ENCODE peak calls at places on chromosomes 3 and 15, in four cellular contexts. T is GM12878, G is WTC11, H is HepG2. I is an unnamed sample.

GRCh38 chr15:31293655-31294054 is 33.0 kb upstream of the KLF13 start:
- DNase-seq in T (no peak), G (no peak), H (peak; percentile 86), I (no peak)

GRCh38 chr3:11377726-11378125 is 105.5 kb downstream of the ATG7 start:
- DNase-seq in T (no peak), G (no peak), H (no peak), I (no peak)

GRCh38 chr3:183278479-183279088 is 25.5 kb downstream of the B3GNT5 start:
- DNase-seq in T (no peak), G (no peak), H (no peak), I (no peak)

GRCh38 chr3:39569095-39569494 is 101.6 kb downstream of the MOBP start:
- DNase-seq in T (no peak), G (no peak), H (no peak), I (no peak)

GRCh38 chr3:132550579-132551305 is 46.3 kb upstream of the ACKR4 start:
- DNase-seq in T (no peak), G (no peak), H (no peak), I (no peak)

GRCh38 chr3:137792633-137793271 is 28.6 kb downstream of the SOX14 start:
- DNase-seq in T (no peak), G (peak; percentile 67), H (peak; percentile 17), I (peak; percentile 32)

GRCh38 chr3:5010706-5011554 is 31.7 kb downstream of the BHLHE40 start:
- DNase-seq in T (no peak), G (no peak), H (no peak), I (no peak)

GRCh38 chr3:186002884-186003472 is 65.2 kb upstream of the TRA2B start:
- DNase-seq in T (no peak), G (peak; percentile 36), H (peak; percentile 35), I (peak; percentile 33)

GRCh38 chr3:152646004-152646403 is 188.9 kb upstream of the P2RY1 start:
- DNase-seq in T (no peak), G (no peak), H (no peak), I (no peak)

GRCh38 chr3:11514191-11514770 is 129.4 kb downstream of the VGLL4 start:
- DNase-seq in T (no peak), G (no peak), H (peak; percentile 54), I (no peak)

GRCh38 chr3:168272343-168272984 is 176.7 kb upstream of the GOLIM4 start:
- DNase-seq in T (no peak), G (no peak), H (no peak), I (no peak)

GRCh38 chr3:40196966-40197365 is 112.5 kb upstream of the EIF1B start:
- DNase-seq in T (no peak), G (no peak), H (no peak), I (no peak)

GRCh38 chr15:63040954-63041353 is 1.6 kb upstream of the TPM1 start:
- DNase-seq in T (no peak), G (no peak), H (no peak), I (no peak)

GRCh38 chr15:83380026-83380425 is 67.1 kb upstream of the SH3GL3 start:
- DNase-seq in T (no peak), G (no peak), H (no peak), I (no peak)

GRCh38 chr3:35745802-35746484 is 106.6 kb downstream of the ARPP21 start:
- DNase-seq in T (no peak), G (no peak), H (no peak), I (no peak)

GRCh38 chr3:106806964-106807363 is 570.3 kb upstream of the CCDC54 start:
- DNase-seq in T (no peak), G (no peak), H (no peak), I (no peak)

GRCh38 chr3:117736851-117737250 is 1027.3 kb downstream of the TUSC7 start:
- DNase-seq in T (no peak), G (no peak), H (no peak), I (no peak)

GRCh38 chr3:158094917-158095301 is 11.3 kb downstream of the SHOX2 start:
- DNase-seq in T (no peak), G (no peak), H (no peak), I (no peak)

GRCh38 chr15:90141646-90142045 is 39.4 kb upstream of the IDH2 start:
- DNase-seq in T (no peak), G (no peak), H (no peak), I (peak; percentile 26)

GRCh38 chr3:87309601-87310000 is 33.2 kb upstream of the POU1F1 start:
- DNase-seq in T (no peak), G (no peak), H (no peak), I (no peak)

GRCh38 chr15:70505411-70505919 is 257.9 kb downstream of the UACA start:
- DNase-seq in T (no peak), G (no peak), H (peak; percentile 29), I (no peak)

GRCh38 chr3:66136597-66136996 is 84.2 kb upstream of the SLC25A26 start:
- DNase-seq in T (no peak), G (no peak), H (no peak), I (no peak)

GRCh38 chr3:156957715-156958114 is 131.6 kb downstream of the LEKR1 start:
- DNase-seq in T (peak; percentile 54), G (no peak), H (no peak), I (no peak)

GRCh38 chr3:188124184-188124583 is 29.8 kb upstream of the LPP start:
- DNase-seq in T (no peak), G (no peak), H (peak; percentile 61), I (no peak)

GRCh38 chr15:82139823-82140268 is 94.0 kb upstream of the MEX3B start:
- DNase-seq in T (no peak), G (no peak), H (peak; percentile 36), I (peak; percentile 35)

GRCh38 chr3:37491343-37491742 is 317.0 kb upstream of the LRRFIP2 start:
- DNase-seq in T (no peak), G (no peak), H (no peak), I (no peak)

GRCh38 chr3:67733269-67733950 is 79.0 kb upstream of the SUCLG2 start:
- DNase-seq in T (no peak), G (no peak), H (no peak), I (no peak)

GRCh38 chr3:48194446-48195071 is 6.3 kb upstream of the CDC25A start:
- DNase-seq in T (peak; percentile 23), G (peak; percentile 86), H (peak; percentile 68), I (peak; percentile 53)

GRCh38 chr15:101807345-101807945 is 4.1 kb downstream of the OR4F6 start:
- DNase-seq in T (no peak), G (no peak), H (no peak), I (no peak)

GRCh38 chr15:75828429-75828828 is 14.8 kb upstream of the UBE2Q2 start:
- DNase-seq in T (no peak), G (no peak), H (no peak), I (no peak)

GRCh38 chr3:45554001-45554691 is 40.4 kb upstream of the LIMD1 start:
- DNase-seq in T (peak; percentile 68), G (no peak), H (no peak), I (no peak)

GRCh38 chr3:61617041-61617440 is 55.7 kb downstream of the PTPRG start:
- DNase-seq in T (no peak), G (no peak), H (no peak), I (no peak)

DNA sequence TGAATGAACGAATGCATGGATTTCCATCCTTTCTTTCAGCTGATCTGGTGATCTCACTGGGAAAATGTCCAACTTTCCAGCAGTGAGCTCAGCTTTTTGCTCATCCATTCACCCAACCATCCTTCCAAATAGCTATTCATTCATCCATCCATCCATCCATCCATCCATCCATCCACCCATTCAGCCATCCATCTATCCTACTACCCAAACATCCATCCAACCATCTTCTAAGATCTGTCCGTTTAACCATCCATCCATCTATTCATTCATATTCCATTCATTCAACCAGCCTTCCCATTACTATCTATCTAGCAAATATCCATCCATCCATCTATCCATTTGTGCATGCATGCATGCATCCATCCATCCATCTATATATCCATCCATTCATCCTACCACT is 39.4 kb downstream of the WNT7A start:
- DNase-seq in T (no peak), G (no peak), H (no peak), I (no peak)
- TF ChIP-seq ETV6 in T (no peak), G (no peak), H (no peak), I (no peak)

DNA sequence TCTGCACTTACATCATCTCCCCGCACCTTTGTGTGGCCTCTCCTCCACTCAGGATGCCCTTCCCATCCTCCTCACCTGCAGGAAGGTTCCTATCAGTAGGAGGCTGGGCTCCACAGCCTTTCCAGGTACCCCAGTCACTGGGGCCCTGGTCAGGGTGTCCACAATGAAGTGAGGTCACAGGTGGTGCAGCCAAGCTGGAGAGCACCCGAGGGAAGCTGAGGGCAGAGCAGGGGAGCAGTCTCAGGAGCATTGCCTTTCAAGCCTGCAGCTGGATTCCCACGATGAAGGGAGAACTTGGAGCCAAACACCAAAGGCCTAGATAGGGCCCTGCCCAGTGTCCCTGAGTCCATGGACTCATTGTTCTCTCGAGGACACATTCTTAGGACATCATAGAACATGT is 23.6 kb downstream of the MGLL start:
- DNase-seq in T (no peak), G (no peak), H (no peak), I (no peak)
- TF ChIP-seq ETV6 in T (no peak), G (no peak), H (no peak), I (no peak)

DNA sequence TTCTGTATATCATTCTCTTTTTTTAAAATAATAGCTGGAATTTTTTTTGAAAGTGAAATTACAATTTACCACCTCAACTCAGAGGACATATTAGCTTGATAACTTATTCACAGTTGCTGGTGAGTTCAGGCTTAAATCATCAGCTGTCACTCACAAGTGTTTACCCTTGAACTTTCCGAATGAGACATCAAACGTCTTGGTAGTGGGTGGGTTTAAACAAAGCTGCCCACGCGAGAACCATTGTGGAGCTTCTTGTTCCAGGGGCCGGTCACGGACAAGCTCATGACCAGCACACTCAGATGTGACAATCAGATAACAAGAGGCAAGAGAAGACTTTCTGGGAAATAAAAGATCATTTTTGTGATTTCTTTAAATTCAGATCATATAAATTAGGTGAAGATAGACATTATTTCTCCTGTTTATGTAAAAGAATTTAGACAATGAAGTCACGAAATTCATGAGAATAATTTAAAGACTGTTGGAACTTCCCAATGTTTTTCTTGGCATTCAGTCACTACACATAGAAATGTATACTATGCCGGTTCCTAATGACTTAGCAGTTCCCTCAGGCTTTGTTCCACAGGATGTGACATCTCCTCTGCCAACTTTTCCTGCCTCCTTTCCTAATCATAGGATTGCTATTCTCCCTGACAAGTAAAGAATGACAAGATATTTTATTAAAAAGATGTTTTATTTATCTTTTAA is 29.3 kb downstream of the BTD start:
- DNase-seq in T (no peak), G (no peak), H (no peak), I (peak; percentile 58)
- TF ChIP-seq ETV6 in T (no peak), G (no peak), H (no peak), I (no peak)

DNA sequence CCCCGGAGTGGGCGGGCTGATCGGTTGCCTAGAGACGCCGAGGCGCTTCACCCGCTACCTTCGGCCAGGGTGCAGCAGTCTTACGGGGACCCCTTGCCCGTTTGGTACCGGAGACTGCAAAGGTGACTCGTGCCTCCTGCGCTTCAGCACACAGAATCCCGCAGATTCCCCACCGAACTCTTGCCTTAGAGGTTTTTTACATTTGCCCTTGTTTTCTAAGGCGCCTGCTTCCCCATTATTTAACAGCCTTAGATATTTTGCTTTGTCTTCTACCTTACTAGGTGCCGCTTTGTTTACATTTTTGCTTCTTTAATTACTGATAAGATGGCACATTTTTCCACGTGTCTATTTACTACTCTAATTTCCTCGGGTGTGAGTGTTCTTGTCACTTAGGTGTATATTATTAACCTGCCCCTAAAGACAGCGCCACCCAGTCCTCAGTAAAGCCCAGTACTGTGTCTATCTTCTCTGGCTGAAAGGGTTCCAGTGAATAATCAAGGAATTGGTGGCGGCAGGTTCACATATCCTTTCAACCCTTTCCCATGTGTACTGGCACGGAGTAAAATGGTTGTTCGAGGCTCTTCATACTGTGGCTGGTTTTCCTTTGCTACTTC is 563 bp upstream of the CEP152 start:
- DNase-seq in T (no peak), G (no peak), H (peak; percentile 4), I (peak; percentile 39)
- TF ChIP-seq ETV6 in T (no peak), G (no peak), H (no peak), I (no peak)